ENCODE peak calls at places on chromosomes 6 and 20, in nine cellular contexts. One of them, this sample, is unnamed.

GRCh38 chr20:52365688-52366087 is 174.1 kb upstream of the ZFP64 start:
- DNase-seq in transverse colon: no peak
- DNase-seq in stomach: no peak
- DNase-seq in sigmoid colon: no peak
- DNase-seq in upper lobe of left lung: no peak
- DNase-seq in SK-N-SH: no peak
- DNase-seq in HepG2: no peak
- DNase-seq in K562: no peak
- DNase-seq in GM12878: no peak
- DNase-seq in this sample: no peak

GRCh38 chr6:142851601-142852000 is 93.4 kb downstream of the HIVEP2 start:
- DNase-seq in transverse colon: no peak
- DNase-seq in stomach: no peak
- DNase-seq in sigmoid colon: no peak
- DNase-seq in upper lobe of left lung: no peak
- DNase-seq in SK-N-SH: no peak
- DNase-seq in HepG2: no peak
- DNase-seq in K562: no peak
- DNase-seq in GM12878: peak; percentile 41
- DNase-seq in this sample: no peak

GRCh38 chr20:34747479-34747878 is 43.3 kb downstream of the TP53INP2 start:
- DNase-seq in transverse colon: no peak
- DNase-seq in stomach: no peak
- DNase-seq in sigmoid colon: no peak
- DNase-seq in upper lobe of left lung: no peak
- DNase-seq in SK-N-SH: no peak
- DNase-seq in HepG2: no peak
- DNase-seq in K562: no peak
- DNase-seq in GM12878: no peak
- DNase-seq in this sample: no peak

GRCh38 chr20:33777831-33778230 is 33.3 kb upstream of the CHMP4B start:
- DNase-seq in transverse colon: no peak
- DNase-seq in stomach: no peak
- DNase-seq in sigmoid colon: no peak
- DNase-seq in upper lobe of left lung: no peak
- DNase-seq in SK-N-SH: no peak
- DNase-seq in HepG2: no peak
- DNase-seq in K562: no peak
- DNase-seq in GM12878: no peak
- DNase-seq in this sample: no peak

GRCh38 chr6:156347251-156348049 is 429.7 kb upstream of the ARID1B start:
- DNase-seq in transverse colon: no peak
- DNase-seq in stomach: no peak
- DNase-seq in sigmoid colon: no peak
- DNase-seq in upper lobe of left lung: no peak
- DNase-seq in SK-N-SH: no peak
- DNase-seq in HepG2: no peak
- DNase-seq in K562: no peak
- DNase-seq in GM12878: no peak
- DNase-seq in this sample: no peak

GRCh38 chr6:49676671-49677281 is 36.6 kb downstream of the CRISP2 start:
- DNase-seq in transverse colon: no peak
- DNase-seq in stomach: no peak
- DNase-seq in sigmoid colon: no peak
- DNase-seq in upper lobe of left lung: no peak
- DNase-seq in SK-N-SH: no peak
- DNase-seq in HepG2: no peak
- DNase-seq in K562: no peak
- DNase-seq in GM12878: no peak
- DNase-seq in this sample: no peak

GRCh38 chr6:2353412-2354137 is 108.2 kb upstream of the GMDS start:
- DNase-seq in transverse colon: peak; percentile 78
- DNase-seq in stomach: peak; percentile 78
- DNase-seq in sigmoid colon: peak; percentile 71
- DNase-seq in upper lobe of left lung: no peak
- DNase-seq in SK-N-SH: peak; percentile 58
- DNase-seq in HepG2: peak; percentile 79
- DNase-seq in K562: peak; percentile 61
- DNase-seq in GM12878: peak; percentile 8
- DNase-seq in this sample: peak; percentile 70

GRCh38 chr6:157239148-157239547 is 84.2 kb downstream of the TMEM242 start:
- DNase-seq in transverse colon: no peak
- DNase-seq in stomach: no peak
- DNase-seq in sigmoid colon: no peak
- DNase-seq in upper lobe of left lung: no peak
- DNase-seq in SK-N-SH: no peak
- DNase-seq in HepG2: no peak
- DNase-seq in K562: no peak
- DNase-seq in GM12878: no peak
- DNase-seq in this sample: no peak

GRCh38 chr6:43965628-43966373 is 161.5 kb downstream of the MRPL14 start:
- DNase-seq in transverse colon: no peak
- DNase-seq in stomach: no peak
- DNase-seq in sigmoid colon: no peak
- DNase-seq in upper lobe of left lung: no peak
- DNase-seq in SK-N-SH: no peak
- DNase-seq in HepG2: no peak
- DNase-seq in K562: no peak
- DNase-seq in GM12878: no peak
- DNase-seq in this sample: no peak

GRCh38 chr20:29297411-29298270 is 1959.8 kb upstream of the DEFB115 start:
- DNase-seq in transverse colon: no peak
- DNase-seq in stomach: no peak
- DNase-seq in sigmoid colon: peak; percentile 60
- DNase-seq in upper lobe of left lung: peak; percentile 79
- DNase-seq in SK-N-SH: no peak
- DNase-seq in HepG2: no peak
- DNase-seq in K562: no peak
- DNase-seq in GM12878: no peak
- DNase-seq in this sample: no peak

GRCh38 chr6:41334482-41335023 is 855 bp upstream of the NCR2 start:
- DNase-seq in transverse colon: no peak
- DNase-seq in stomach: no peak
- DNase-seq in sigmoid colon: no peak
- DNase-seq in upper lobe of left lung: no peak
- DNase-seq in SK-N-SH: peak; percentile 41
- DNase-seq in HepG2: no peak
- DNase-seq in K562: peak; percentile 44
- DNase-seq in GM12878: no peak
- DNase-seq in this sample: no peak

GRCh38 chr20:18252597-18253451 is 35.5 kb upstream of the ZNF133 start:
- DNase-seq in transverse colon: no peak
- DNase-seq in stomach: no peak
- DNase-seq in sigmoid colon: no peak
- DNase-seq in upper lobe of left lung: no peak
- DNase-seq in SK-N-SH: no peak
- DNase-seq in HepG2: no peak
- DNase-seq in K562: no peak
- DNase-seq in GM12878: no peak
- DNase-seq in this sample: no peak

DNA sequence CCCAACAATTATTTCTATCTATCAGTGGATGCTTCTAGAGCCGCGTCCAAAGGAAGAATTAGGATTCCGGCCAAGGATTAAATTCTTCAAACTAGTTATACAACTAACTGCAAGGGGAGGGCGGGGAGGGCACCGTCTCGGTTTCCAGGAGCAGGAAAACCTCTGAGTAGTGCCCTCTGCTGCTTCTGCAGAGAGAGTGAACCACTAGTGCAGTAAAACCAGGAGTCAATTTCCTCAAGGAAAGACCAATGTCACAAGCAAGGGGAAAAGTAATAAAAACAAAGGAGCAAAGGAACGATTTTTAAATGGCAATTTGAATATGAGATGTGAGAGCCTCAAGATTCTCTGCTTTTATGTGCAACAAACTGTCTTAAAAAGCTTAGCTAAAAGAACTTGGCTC is 16.5 kb upstream of the UBE2J1 start:
- DNase-seq in transverse colon: peak; percentile 65
- DNase-seq in stomach: peak; percentile 76
- DNase-seq in sigmoid colon: peak; percentile 80
- DNase-seq in upper lobe of left lung: no peak
- DNase-seq in SK-N-SH: no peak
- DNase-seq in HepG2: peak; percentile 35
- DNase-seq in K562: no peak
- DNase-seq in GM12878: no peak
- DNase-seq in this sample: no peak
- TF ChIP-seq POLR2AphosphoS5 in transverse colon: no peak
- TF ChIP-seq POLR2AphosphoS5 in stomach: no peak
- TF ChIP-seq POLR2AphosphoS5 in sigmoid colon: no peak
- TF ChIP-seq POLR2AphosphoS5 in upper lobe of left lung: no peak
- TF ChIP-seq POLR2AphosphoS5 in SK-N-SH: no peak
- TF ChIP-seq POLR2AphosphoS5 in HepG2: no peak
- TF ChIP-seq POLR2AphosphoS5 in K562: no peak
- TF ChIP-seq POLR2AphosphoS5 in GM12878: no peak
- TF ChIP-seq POLR2AphosphoS5 in this sample: no peak

GRCh38 chr6:83042671-83043070 is 23.0 kb downstream of the UBE3D start:
- DNase-seq in transverse colon: no peak
- DNase-seq in stomach: no peak
- DNase-seq in sigmoid colon: no peak
- DNase-seq in upper lobe of left lung: no peak
- DNase-seq in SK-N-SH: no peak
- DNase-seq in HepG2: no peak
- DNase-seq in K562: no peak
- DNase-seq in GM12878: no peak
- DNase-seq in this sample: no peak

GRCh38 chr6:83038246-83038645 is 27.4 kb downstream of the UBE3D start:
- DNase-seq in transverse colon: no peak
- DNase-seq in stomach: no peak
- DNase-seq in sigmoid colon: no peak
- DNase-seq in upper lobe of left lung: no peak
- DNase-seq in SK-N-SH: no peak
- DNase-seq in HepG2: no peak
- DNase-seq in K562: no peak
- DNase-seq in GM12878: no peak
- DNase-seq in this sample: no peak
- TF ChIP-seq EP300 in transverse colon: no peak
- TF ChIP-seq EP300 in stomach: no peak
- TF ChIP-seq EP300 in sigmoid colon: no peak
- TF ChIP-seq EP300 in upper lobe of left lung: no peak
- TF ChIP-seq EP300 in SK-N-SH: no peak
- TF ChIP-seq EP300 in HepG2: no peak
- TF ChIP-seq EP300 in K562: no peak
- TF ChIP-seq EP300 in GM12878: no peak
- TF ChIP-seq EP300 in this sample: no peak

GRCh38 chr6:146543211-146543939 is at the start of gene RAB32:
- DNase-seq in transverse colon: peak; percentile 93
- DNase-seq in stomach: peak; percentile 94
- DNase-seq in sigmoid colon: peak; percentile 96
- DNase-seq in upper lobe of left lung: peak; percentile 99
- DNase-seq in SK-N-SH: peak; percentile 95
- DNase-seq in HepG2: peak; percentile 89
- DNase-seq in K562: peak; percentile 90
- DNase-seq in GM12878: no peak
- DNase-seq in this sample: peak; percentile 95
- TF ChIP-seq POLR2AphosphoS5 in transverse colon: peak; percentile 68
- TF ChIP-seq POLR2AphosphoS5 in stomach: peak; percentile 41
- TF ChIP-seq POLR2AphosphoS5 in sigmoid colon: peak; percentile 77
- TF ChIP-seq POLR2AphosphoS5 in upper lobe of left lung: no peak
- TF ChIP-seq POLR2AphosphoS5 in SK-N-SH: peak; percentile 23
- TF ChIP-seq POLR2AphosphoS5 in HepG2: no peak
- TF ChIP-seq POLR2AphosphoS5 in K562: no peak
- TF ChIP-seq POLR2AphosphoS5 in GM12878: no peak
- TF ChIP-seq POLR2AphosphoS5 in this sample: no peak

GRCh38 chr6:57097596-57097995 is 7.6 kb downstream of the ZNF451 start:
- DNase-seq in transverse colon: no peak
- DNase-seq in stomach: no peak
- DNase-seq in sigmoid colon: no peak
- DNase-seq in upper lobe of left lung: no peak
- DNase-seq in SK-N-SH: no peak
- DNase-seq in HepG2: no peak
- DNase-seq in K562: no peak
- DNase-seq in GM12878: no peak
- DNase-seq in this sample: no peak
- TF ChIP-seq EP300 in transverse colon: no peak
- TF ChIP-seq EP300 in stomach: no peak
- TF ChIP-seq EP300 in sigmoid colon: no peak
- TF ChIP-seq EP300 in upper lobe of left lung: no peak
- TF ChIP-seq EP300 in SK-N-SH: no peak
- TF ChIP-seq EP300 in HepG2: no peak
- TF ChIP-seq EP300 in K562: no peak
- TF ChIP-seq EP300 in GM12878: no peak
- TF ChIP-seq EP300 in this sample: no peak

DNA sequence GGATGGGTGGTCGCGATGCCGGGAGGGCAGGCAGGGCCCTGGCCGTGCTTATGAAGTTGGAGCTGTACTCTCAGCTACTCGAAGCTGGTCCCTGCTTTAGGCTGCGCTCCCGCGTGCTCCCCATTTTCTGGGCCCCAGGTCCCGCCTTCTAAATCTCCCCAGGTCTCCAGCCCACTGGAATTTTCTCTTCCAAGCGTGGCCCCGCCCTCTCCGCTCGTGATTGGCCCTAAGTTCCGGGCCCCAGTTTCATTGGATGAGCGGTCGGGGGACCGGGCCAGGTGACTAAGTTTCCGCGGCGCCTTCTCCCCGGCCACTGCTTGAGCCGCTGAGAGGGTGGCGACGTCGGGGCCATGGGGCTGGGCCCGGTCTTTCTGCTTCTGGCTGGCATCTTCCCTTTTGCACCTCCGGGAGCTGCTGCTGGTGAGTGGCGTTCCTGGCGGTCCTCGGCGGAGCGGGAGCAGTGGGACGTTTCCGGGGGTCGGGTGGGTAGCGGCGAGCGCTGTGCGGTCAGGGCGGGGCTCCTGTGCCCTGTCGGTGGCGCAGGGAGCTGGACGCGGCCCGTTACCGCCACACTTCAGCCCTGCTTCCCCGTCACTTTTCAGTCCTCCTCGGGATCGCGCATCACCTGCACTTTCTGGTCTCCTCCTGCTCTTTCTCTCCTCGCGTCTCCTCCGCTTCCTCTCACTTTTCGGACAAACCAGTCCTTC is at the start of gene MICA:
- DNase-seq in transverse colon: peak; percentile 94
- DNase-seq in stomach: peak; percentile 93
- DNase-seq in sigmoid colon: peak; percentile 96
- DNase-seq in upper lobe of left lung: peak; percentile 93
- DNase-seq in SK-N-SH: peak; percentile 62
- DNase-seq in HepG2: peak; percentile 91
- DNase-seq in K562: peak; percentile 99
- DNase-seq in GM12878: no peak
- DNase-seq in this sample: peak; percentile 96
- TF ChIP-seq POLR2AphosphoS5 in transverse colon: peak; percentile 88
- TF ChIP-seq POLR2AphosphoS5 in stomach: peak; percentile 60
- TF ChIP-seq POLR2AphosphoS5 in sigmoid colon: peak; percentile 78
- TF ChIP-seq POLR2AphosphoS5 in upper lobe of left lung: peak; percentile 42
- TF ChIP-seq POLR2AphosphoS5 in SK-N-SH: peak; percentile 69
- TF ChIP-seq POLR2AphosphoS5 in HepG2: peak; percentile 78
- TF ChIP-seq POLR2AphosphoS5 in K562: peak; percentile 26
- TF ChIP-seq POLR2AphosphoS5 in GM12878: no peak
- TF ChIP-seq POLR2AphosphoS5 in this sample: no peak

GRCh38 chr6:42766163-42766670 is 15.6 kb upstream of the BICRAL start:
- DNase-seq in transverse colon: no peak
- DNase-seq in stomach: no peak
- DNase-seq in sigmoid colon: no peak
- DNase-seq in upper lobe of left lung: no peak
- DNase-seq in SK-N-SH: no peak
- DNase-seq in HepG2: no peak
- DNase-seq in K562: no peak
- DNase-seq in GM12878: no peak
- DNase-seq in this sample: no peak
- TF ChIP-seq EP300 in transverse colon: no peak
- TF ChIP-seq EP300 in stomach: no peak
- TF ChIP-seq EP300 in sigmoid colon: no peak
- TF ChIP-seq EP300 in upper lobe of left lung: no peak
- TF ChIP-seq EP300 in SK-N-SH: no peak
- TF ChIP-seq EP300 in HepG2: no peak
- TF ChIP-seq EP300 in K562: no peak
- TF ChIP-seq EP300 in GM12878: no peak
- TF ChIP-seq EP300 in this sample: no peak

GRCh38 chr6:112501705-112502104 is 154.6 kb downstream of the RFPL4B start:
- DNase-seq in transverse colon: no peak
- DNase-seq in stomach: no peak
- DNase-seq in sigmoid colon: no peak
- DNase-seq in upper lobe of left lung: no peak
- DNase-seq in SK-N-SH: peak; percentile 63
- DNase-seq in HepG2: no peak
- DNase-seq in K562: no peak
- DNase-seq in GM12878: no peak
- DNase-seq in this sample: no peak
- TF ChIP-seq POLR2AphosphoS5 in transverse colon: no peak
- TF ChIP-seq POLR2AphosphoS5 in stomach: no peak
- TF ChIP-seq POLR2AphosphoS5 in sigmoid colon: no peak
- TF ChIP-seq POLR2AphosphoS5 in upper lobe of left lung: no peak
- TF ChIP-seq POLR2AphosphoS5 in SK-N-SH: no peak
- TF ChIP-seq POLR2AphosphoS5 in HepG2: no peak
- TF ChIP-seq POLR2AphosphoS5 in K562: no peak
- TF ChIP-seq POLR2AphosphoS5 in GM12878: no peak
- TF ChIP-seq POLR2AphosphoS5 in this sample: no peak